ENCODE peak calls at places on chromosomes 6 and 20, in eight cellular contexts. Q is Peyer's patch, Z is astrocyte of the cerebellum, Y is fibroblast of the aortic adventitia, V is upper lobe of right lung, G is AG09309, N is cardiac fibroblast, K is body of pancreas. J is an unnamed sample.
A peak's percentile ranks its signal among the peaks of the same experiment; 100 is the strongest.

GRCh38 chr20:49979030-49979832 is 3.5 kb upstream of the SNAI1 start:
- DNase-seq in Q (peak; percentile 68), Z (no peak), Y (peak; percentile 13), V (peak; percentile 74), G (no peak), N (peak; percentile 39), K (peak; percentile 45), J (no peak)

GRCh38 chr6:99064769-99065168 is 117.0 kb upstream of the FBXL4 start:
- DNase-seq in Q (no peak), Z (no peak), Y (no peak), V (no peak), G (no peak), N (no peak), K (no peak), J (no peak)

GRCh38 chr6:11747021-11747420 is 31.6 kb downstream of the ADTRP start:
- DNase-seq in Q (no peak), Z (no peak), Y (peak; percentile 31), V (no peak), G (no peak), N (no peak), K (no peak), J (no peak)

GRCh38 chr6:30007132-30007764 is 53.8 kb upstream of the POLR1H start:
- DNase-seq in Q (no peak), Z (no peak), Y (no peak), V (peak; percentile 82), G (no peak), N (no peak), K (peak; percentile 53), J (no peak)

GRCh38 chr6:43702522-43703440 is 15.2 kb upstream of the MRPS18A start:
- DNase-seq in Q (peak; percentile 92), Z (peak; percentile 64), Y (peak; percentile 96), V (peak; percentile 92), G (peak; percentile 76), N (peak; percentile 95), K (peak; percentile 74), J (peak; percentile 98)

GRCh38 chr6:139777202-139777970 is 402.9 kb upstream of the CITED2 start:
- DNase-seq in Q (no peak), Z (no peak), Y (no peak), V (no peak), G (no peak), N (no peak), K (peak; percentile 37), J (peak; percentile 30)

GRCh38 chr20:50146732-50147662 is 6.5 kb downstream of the PEDS1 start:
- DNase-seq in Q (peak; percentile 84), Z (no peak), Y (peak; percentile 30), V (peak; percentile 80), G (no peak), N (peak; percentile 55), K (no peak), J (no peak)

GRCh38 chr20:61924211-61924857 is 141.3 kb downstream of the TAF4 start:
- DNase-seq in Q (no peak), Z (no peak), Y (no peak), V (peak; percentile 58), G (no peak), N (no peak), K (no peak), J (no peak)

GRCh38 chr20:1561350-1561749 is 3.8 kb upstream of the SIRPD start:
- DNase-seq in Q (no peak), Z (no peak), Y (no peak), V (no peak), G (no peak), N (no peak), K (no peak), J (no peak)

GRCh38 chr20:62378215-62378614 is 8.7 kb upstream of the RPS21 start:
- DNase-seq in Q (no peak), Z (no peak), Y (no peak), V (no peak), G (no peak), N (no peak), K (no peak), J (no peak)

GRCh38 chr20:25318471-25319240 is 70.8 kb downstream of the PYGB start:
- DNase-seq in Q (peak; percentile 64), Z (no peak), Y (no peak), V (peak; percentile 57), G (no peak), N (no peak), K (no peak), J (no peak)

GRCh38 chr6:15447546-15448232 is 201.8 kb downstream of the JARID2 start:
- DNase-seq in Q (no peak), Z (no peak), Y (no peak), V (no peak), G (no peak), N (no peak), K (no peak), J (no peak)

GRCh38 chr20:60137657-60138245 is 179.5 kb downstream of the CDH26 start:
- DNase-seq in Q (peak; percentile 53), Z (no peak), Y (no peak), V (no peak), G (no peak), N (peak; percentile 46), K (peak; percentile 19), J (no peak)

GRCh38 chr20:3193806-3194616 is 10.5 kb downstream of the DDRGK1 start:
- DNase-seq in Q (no peak), Z (no peak), Y (no peak), V (no peak), G (no peak), N (no peak), K (no peak), J (no peak)

GRCh38 chr6:19964115-19964514 is 126.9 kb downstream of the ID4 start:
- DNase-seq in Q (no peak), Z (no peak), Y (no peak), V (no peak), G (no peak), N (no peak), K (no peak), J (no peak)

GRCh38 chr20:46631212-46631869 is 19.9 kb downstream of the SLC13A3 start:
- DNase-seq in Q (no peak), Z (no peak), Y (no peak), V (peak; percentile 79), G (no peak), N (peak; percentile 40), K (no peak), J (peak; percentile 11)

GRCh38 chr6:35413911-35414310 is 38.2 kb upstream of the FANCE start:
- DNase-seq in Q (no peak), Z (no peak), Y (no peak), V (no peak), G (no peak), N (no peak), K (no peak), J (no peak)

GRCh38 chr6:35415065-35415880 is 36.9 kb upstream of the FANCE start:
- DNase-seq in Q (peak; percentile 80), Z (peak; percentile 91), Y (peak; percentile 91), V (peak; percentile 77), G (peak; percentile 72), N (peak; percentile 88), K (peak; percentile 84), J (peak; percentile 84)

GRCh38 chr6:35419961-35420360 is 32.2 kb upstream of the FANCE start:
- DNase-seq in Q (no peak), Z (no peak), Y (no peak), V (no peak), G (no peak), N (no peak), K (no peak), J (no peak)

GRCh38 chr6:35417979-35418661 is 34.0 kb upstream of the FANCE start:
- DNase-seq in Q (peak; percentile 77), Z (no peak), Y (no peak), V (no peak), G (no peak), N (no peak), K (no peak), J (no peak)

GRCh38 chr6:35419431-35419830 is 32.7 kb upstream of the FANCE start:
- DNase-seq in Q (no peak), Z (no peak), Y (peak; percentile 36), V (no peak), G (no peak), N (peak; percentile 65), K (no peak), J (peak; percentile 78)
- TF ChIP-seq CTCF in Q (peak; percentile 10), Z (peak; percentile 44), Y (peak; percentile 18), V (no peak), G (no peak), N (peak; percentile 39), K (no peak), J (peak; percentile 47)

GRCh38 chr6:7047071-7047470 is 60.7 kb upstream of the RREB1 start:
- DNase-seq in Q (no peak), Z (no peak), Y (no peak), V (no peak), G (no peak), N (no peak), K (no peak), J (no peak)
- H3K4me3 ChIP-seq in Q (no peak overlapping the region), Z (no peak overlapping the region), Y (no peak overlapping the region), V (no peak overlapping the region), G (no peak overlapping the region), N (no peak overlapping the region), K (no peak overlapping the region), J (no peak overlapping the region)

GRCh38 chr6:118739976-118740771 is 88.8 kb upstream of the CEP85L start:
- DNase-seq in Q (no peak), Z (no peak), Y (peak; percentile 32), V (no peak), G (no peak), N (peak; percentile 44), K (no peak), J (no peak)

GRCh38 chr6:118736351-118736750 is 85.0 kb upstream of the CEP85L start:
- DNase-seq in Q (no peak), Z (no peak), Y (no peak), V (no peak), G (no peak), N (no peak), K (no peak), J (no peak)

DNA sequence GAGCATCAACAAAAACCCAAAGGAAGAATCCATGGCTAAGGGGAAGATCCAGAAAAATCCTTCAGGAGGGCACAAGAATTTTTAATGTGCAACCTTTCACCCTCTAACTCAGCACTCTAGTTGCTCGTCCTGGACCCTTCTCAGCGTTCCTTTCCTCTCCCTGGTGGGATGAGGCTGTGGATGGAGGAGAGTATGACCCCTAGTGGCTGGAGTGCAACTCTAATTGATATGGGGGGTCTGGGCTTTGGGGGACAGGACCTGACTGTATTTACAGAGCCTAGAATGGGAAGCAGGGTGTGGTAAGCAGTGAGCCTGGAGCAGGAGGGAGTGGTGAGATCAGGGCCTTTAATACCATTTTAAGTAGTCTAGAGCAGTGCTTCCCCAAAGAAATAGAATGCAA is 83.9 kb upstream of the CEP85L start:
- DNase-seq in Q (no peak), Z (no peak), Y (peak; percentile 8), V (no peak), G (no peak), N (peak; percentile 20), K (no peak), J (no peak)
- TF ChIP-seq CTCF in Q (peak; percentile 23), Z (peak; percentile 51), Y (peak; percentile 47), V (peak; percentile 37), G (peak; percentile 51), N (peak; percentile 48), K (no peak), J (peak; percentile 65)

DNA sequence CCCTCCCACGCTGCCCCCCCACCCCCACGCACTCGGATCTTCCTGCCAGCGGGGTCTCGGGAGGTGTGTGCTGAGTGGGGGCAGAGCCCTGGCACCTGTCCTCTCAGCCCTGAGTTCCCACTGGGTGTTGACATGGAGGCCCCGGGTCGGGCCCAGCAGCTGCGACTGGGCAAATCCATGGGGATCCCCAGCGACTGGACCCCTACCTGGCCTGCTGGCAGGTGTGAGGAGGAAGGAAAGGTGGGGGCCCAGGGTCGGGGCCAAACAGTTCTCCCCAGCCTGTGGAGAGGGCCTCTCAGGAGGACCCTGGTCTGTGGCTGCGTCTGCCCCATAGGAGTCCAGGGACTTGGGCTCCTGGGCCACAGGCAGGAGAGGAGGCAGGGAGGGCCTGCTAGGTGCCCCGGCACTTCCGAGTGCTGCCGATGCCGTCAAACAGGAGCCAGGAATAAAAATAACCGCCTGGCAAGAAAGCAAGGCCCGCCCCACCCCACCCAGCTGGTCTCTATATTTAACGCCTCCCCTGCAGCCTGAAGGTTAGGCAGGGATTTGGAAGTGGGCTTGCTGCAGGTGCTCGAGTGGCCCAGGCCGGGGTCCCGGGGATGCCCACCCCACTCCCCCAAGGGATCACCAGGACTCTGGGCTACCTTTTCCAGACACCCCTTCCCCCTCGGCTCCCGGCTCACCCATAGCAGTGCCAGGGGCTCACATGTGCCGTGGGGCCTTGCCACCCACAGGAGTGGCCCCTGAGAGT is 1.4 kb upstream of the EEF1A2 start:
- DNase-seq in Q (no peak), Z (no peak), Y (no peak), V (peak; percentile 60), G (no peak), N (no peak), K (no peak), J (no peak)
- H3K4me3 ChIP-seq in Q (no peak overlapping the region), Z (no peak overlapping the region), Y (no peak overlapping the region), V (no peak overlapping the region), G (no peak overlapping the region), N (no peak overlapping the region), K (no peak overlapping the region), J (no peak overlapping the region)